ENCODE peak calls at places on chromosomes 2 and 18, in nine cellular contexts. One of them, this sample, is unnamed.

GRCh38 chr2:8479298-8479697 is 202.6 kb upstream of the ID2 start:
- DNase-seq in CD4-positive, alpha-beta T cell: no peak
- DNase-seq in AG04450: no peak
- DNase-seq in colonic mucosa: peak
- DNase-seq in osteocyte: no peak
- DNase-seq in PC-9: no peak
- DNase-seq in neural progenitor cell: no peak
- DNase-seq in A549: no peak
- DNase-seq in adrenal gland: no peak
- DNase-seq in this sample: no peak

GRCh38 chr2:24860631-24861030 is 59.4 kb downstream of the ADCY3 start:
- DNase-seq in CD4-positive, alpha-beta T cell: no peak
- DNase-seq in AG04450: no peak
- DNase-seq in colonic mucosa: no peak
- DNase-seq in osteocyte: no peak
- DNase-seq in PC-9: no peak
- DNase-seq in neural progenitor cell: no peak
- DNase-seq in A549: no peak
- DNase-seq in adrenal gland: no peak
- DNase-seq in this sample: no peak

GRCh38 chr18:79353238-79353637 is 42.5 kb upstream of the NFATC1 start:
- DNase-seq in CD4-positive, alpha-beta T cell: no peak
- DNase-seq in AG04450: no peak
- DNase-seq in colonic mucosa: no peak
- DNase-seq in osteocyte: no peak
- DNase-seq in PC-9: no peak
- DNase-seq in neural progenitor cell: peak
- DNase-seq in A549: peak
- DNase-seq in adrenal gland: no peak
- DNase-seq in this sample: no peak

GRCh38 chr2:43391877-43392214 is 165.4 kb upstream of the ZFP36L2 start:
- DNase-seq in CD4-positive, alpha-beta T cell: no peak
- DNase-seq in AG04450: no peak
- DNase-seq in colonic mucosa: no peak
- DNase-seq in osteocyte: no peak
- DNase-seq in PC-9: no peak
- DNase-seq in neural progenitor cell: no peak
- DNase-seq in A549: no peak
- DNase-seq in adrenal gland: no peak
- DNase-seq in this sample: no peak

GRCh38 chr18:50170004-50170403 is 24.9 kb downstream of the MYO5B start:
- DNase-seq in CD4-positive, alpha-beta T cell: no peak
- DNase-seq in AG04450: no peak
- DNase-seq in colonic mucosa: no peak
- DNase-seq in osteocyte: no peak
- DNase-seq in PC-9: no peak
- DNase-seq in neural progenitor cell: peak
- DNase-seq in A549: no peak
- DNase-seq in adrenal gland: no peak
- DNase-seq in this sample: no peak

GRCh38 chr2:127175406-127175805 is 44.7 kb downstream of the CYP27C1 start:
- DNase-seq in CD4-positive, alpha-beta T cell: no peak
- DNase-seq in AG04450: no peak
- DNase-seq in colonic mucosa: peak
- DNase-seq in osteocyte: no peak
- DNase-seq in PC-9: no peak
- DNase-seq in neural progenitor cell: no peak
- DNase-seq in A549: no peak
- DNase-seq in adrenal gland: peak
- DNase-seq in this sample: no peak

GRCh38 chr2:165902929-165903328 is 50.6 kb downstream of the TTC21B start:
- DNase-seq in CD4-positive, alpha-beta T cell: no peak
- DNase-seq in AG04450: no peak
- DNase-seq in colonic mucosa: no peak
- DNase-seq in osteocyte: no peak
- DNase-seq in PC-9: no peak
- DNase-seq in neural progenitor cell: no peak
- DNase-seq in A549: no peak
- DNase-seq in adrenal gland: no peak
- DNase-seq in this sample: no peak

GRCh38 chr2:2804528-2804927 is 473.5 kb upstream of the MYT1L start:
- DNase-seq in CD4-positive, alpha-beta T cell: no peak
- DNase-seq in AG04450: no peak
- DNase-seq in colonic mucosa: no peak
- DNase-seq in osteocyte: no peak
- DNase-seq in PC-9: no peak
- DNase-seq in neural progenitor cell: no peak
- DNase-seq in A549: no peak
- DNase-seq in adrenal gland: no peak
- DNase-seq in this sample: no peak

GRCh38 chr2:176324862-176325261 is 55.6 kb downstream of the MTX2 start:
- DNase-seq in CD4-positive, alpha-beta T cell: no peak
- DNase-seq in AG04450: no peak
- DNase-seq in colonic mucosa: no peak
- DNase-seq in osteocyte: no peak
- DNase-seq in PC-9: no peak
- DNase-seq in neural progenitor cell: no peak
- DNase-seq in A549: no peak
- DNase-seq in adrenal gland: no peak
- DNase-seq in this sample: no peak

GRCh38 chr2:134718095-134718955 is 475 bp downstream of the TMEM163 start:
- DNase-seq in CD4-positive, alpha-beta T cell: no peak
- DNase-seq in AG04450: no peak
- DNase-seq in colonic mucosa: no peak
- DNase-seq in osteocyte: no peak
- DNase-seq in PC-9: no peak
- DNase-seq in neural progenitor cell: peak
- DNase-seq in A549: no peak
- DNase-seq in adrenal gland: peak
- DNase-seq in this sample: peak

GRCh38 chr2:3600256-3600855 is 5.4 kb downstream of the COLEC11 start:
- DNase-seq in CD4-positive, alpha-beta T cell: no peak
- DNase-seq in AG04450: no peak
- DNase-seq in colonic mucosa: no peak
- DNase-seq in osteocyte: peak
- DNase-seq in PC-9: no peak
- DNase-seq in neural progenitor cell: no peak
- DNase-seq in A549: no peak
- DNase-seq in adrenal gland: no peak
- DNase-seq in this sample: no peak

GRCh38 chr2:14720319-14720718 is 87.8 kb downstream of the LRATD1 start:
- DNase-seq in CD4-positive, alpha-beta T cell: no peak
- DNase-seq in AG04450: no peak
- DNase-seq in colonic mucosa: no peak
- DNase-seq in osteocyte: no peak
- DNase-seq in PC-9: no peak
- DNase-seq in neural progenitor cell: no peak
- DNase-seq in A549: no peak
- DNase-seq in adrenal gland: no peak
- DNase-seq in this sample: no peak

GRCh38 chr2:184879671-184880070 is 281.3 kb downstream of the ZNF804A start:
- DNase-seq in CD4-positive, alpha-beta T cell: no peak
- DNase-seq in AG04450: no peak
- DNase-seq in colonic mucosa: no peak
- DNase-seq in osteocyte: no peak
- DNase-seq in PC-9: no peak
- DNase-seq in neural progenitor cell: no peak
- DNase-seq in A549: no peak
- DNase-seq in adrenal gland: no peak
- DNase-seq in this sample: no peak

GRCh38 chr18:2994603-2995432 is 18.1 kb downstream of the LPIN2 start:
- DNase-seq in CD4-positive, alpha-beta T cell: peak
- DNase-seq in AG04450: no peak
- DNase-seq in colonic mucosa: no peak
- DNase-seq in osteocyte: no peak
- DNase-seq in PC-9: no peak
- DNase-seq in neural progenitor cell: no peak
- DNase-seq in A549: no peak
- DNase-seq in adrenal gland: no peak
- DNase-seq in this sample: peak

GRCh38 chr2:182594286-182594685 is 121.8 kb upstream of the DNAJC10 start:
- DNase-seq in CD4-positive, alpha-beta T cell: no peak
- DNase-seq in AG04450: no peak
- DNase-seq in colonic mucosa: no peak
- DNase-seq in osteocyte: no peak
- DNase-seq in PC-9: peak
- DNase-seq in neural progenitor cell: no peak
- DNase-seq in A549: no peak
- DNase-seq in adrenal gland: no peak
- DNase-seq in this sample: no peak

GRCh38 chr2:173553589-173553988 is 198.9 kb downstream of the CDCA7 start:
- DNase-seq in CD4-positive, alpha-beta T cell: no peak
- DNase-seq in AG04450: no peak
- DNase-seq in colonic mucosa: peak
- DNase-seq in osteocyte: no peak
- DNase-seq in PC-9: no peak
- DNase-seq in neural progenitor cell: no peak
- DNase-seq in A549: no peak
- DNase-seq in adrenal gland: no peak
- DNase-seq in this sample: peak

GRCh38 chr18:34729740-34730338 is 19.7 kb downstream of the DTNA start:
- DNase-seq in CD4-positive, alpha-beta T cell: no peak
- DNase-seq in AG04450: no peak
- DNase-seq in colonic mucosa: no peak
- DNase-seq in osteocyte: no peak
- DNase-seq in PC-9: no peak
- DNase-seq in neural progenitor cell: no peak
- DNase-seq in A549: no peak
- DNase-seq in adrenal gland: no peak
- DNase-seq in this sample: no peak

GRCh38 chr2:112811841-112812306 is 24.7 kb downstream of the IL1B start:
- DNase-seq in CD4-positive, alpha-beta T cell: no peak
- DNase-seq in AG04450: peak
- DNase-seq in colonic mucosa: peak
- DNase-seq in osteocyte: no peak
- DNase-seq in PC-9: no peak
- DNase-seq in neural progenitor cell: no peak
- DNase-seq in A549: no peak
- DNase-seq in adrenal gland: no peak
- DNase-seq in this sample: peak

GRCh38 chr2:46872876-46873631 is 42.6 kb downstream of the MCFD2 start:
- DNase-seq in CD4-positive, alpha-beta T cell: no peak
- DNase-seq in AG04450: no peak
- DNase-seq in colonic mucosa: no peak
- DNase-seq in osteocyte: no peak
- DNase-seq in PC-9: no peak
- DNase-seq in neural progenitor cell: no peak
- DNase-seq in A549: no peak
- DNase-seq in adrenal gland: no peak
- DNase-seq in this sample: no peak

GRCh38 chr2:159010963-159011362 is 42.5 kb downstream of the TANC1 start:
- DNase-seq in CD4-positive, alpha-beta T cell: no peak
- DNase-seq in AG04450: no peak
- DNase-seq in colonic mucosa: no peak
- DNase-seq in osteocyte: no peak
- DNase-seq in PC-9: no peak
- DNase-seq in neural progenitor cell: no peak
- DNase-seq in A549: no peak
- DNase-seq in adrenal gland: no peak
- DNase-seq in this sample: no peak

DNA sequence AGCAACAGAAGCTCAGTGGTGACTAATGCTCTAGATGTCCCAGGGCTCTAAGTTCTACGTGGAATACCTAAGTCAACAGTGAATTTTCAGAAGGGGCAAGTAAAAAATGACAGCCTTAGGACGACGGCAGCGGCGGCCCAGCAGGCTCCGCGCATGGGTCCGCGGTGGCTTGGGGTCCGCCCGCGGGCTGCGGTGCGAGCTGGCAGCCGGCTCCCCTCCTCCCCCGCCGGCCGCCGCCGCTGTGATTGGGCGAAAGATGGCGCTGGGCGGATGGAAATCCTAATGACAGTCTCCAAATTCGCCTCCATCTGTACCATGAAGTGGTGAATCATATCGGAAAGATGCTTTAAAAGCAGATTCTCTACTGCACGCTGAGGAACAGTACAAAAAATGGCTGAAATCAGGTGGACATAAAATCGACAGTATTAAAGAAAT is 74.7 kb downstream of the HNRNPLL start:
- DNase-seq in CD4-positive, alpha-beta T cell: no peak
- DNase-seq in AG04450: no peak
- DNase-seq in colonic mucosa: no peak
- DNase-seq in osteocyte: no peak
- DNase-seq in PC-9: peak
- DNase-seq in neural progenitor cell: peak
- DNase-seq in A549: peak
- DNase-seq in adrenal gland: peak
- DNase-seq in this sample: peak
- TF ChIP-seq CTCF in CD4-positive, alpha-beta T cell: no peak
- TF ChIP-seq CTCF in AG04450: no peak
- TF ChIP-seq CTCF in colonic mucosa: no peak
- TF ChIP-seq CTCF in osteocyte: peak
- TF ChIP-seq CTCF in PC-9: no peak
- TF ChIP-seq CTCF in neural progenitor cell: peak
- TF ChIP-seq CTCF in A549: peak
- TF ChIP-seq CTCF in adrenal gland: peak
- TF ChIP-seq CTCF in this sample: no peak

GRCh38 chr18:4130734-4131719 is 324.1 kb downstream of the DLGAP1 start:
- DNase-seq in CD4-positive, alpha-beta T cell: no peak
- DNase-seq in AG04450: no peak
- DNase-seq in colonic mucosa: no peak
- DNase-seq in osteocyte: no peak
- DNase-seq in PC-9: no peak
- DNase-seq in neural progenitor cell: no peak
- DNase-seq in A549: no peak
- DNase-seq in adrenal gland: no peak
- DNase-seq in this sample: peak
- TF ChIP-seq CTCF in CD4-positive, alpha-beta T cell: no peak
- TF ChIP-seq CTCF in AG04450: peak
- TF ChIP-seq CTCF in colonic mucosa: no peak
- TF ChIP-seq CTCF in osteocyte: no peak
- TF ChIP-seq CTCF in PC-9: no peak
- TF ChIP-seq CTCF in neural progenitor cell: peak
- TF ChIP-seq CTCF in A549: no peak
- TF ChIP-seq CTCF in adrenal gland: no peak
- TF ChIP-seq CTCF in this sample: no peak

DNA sequence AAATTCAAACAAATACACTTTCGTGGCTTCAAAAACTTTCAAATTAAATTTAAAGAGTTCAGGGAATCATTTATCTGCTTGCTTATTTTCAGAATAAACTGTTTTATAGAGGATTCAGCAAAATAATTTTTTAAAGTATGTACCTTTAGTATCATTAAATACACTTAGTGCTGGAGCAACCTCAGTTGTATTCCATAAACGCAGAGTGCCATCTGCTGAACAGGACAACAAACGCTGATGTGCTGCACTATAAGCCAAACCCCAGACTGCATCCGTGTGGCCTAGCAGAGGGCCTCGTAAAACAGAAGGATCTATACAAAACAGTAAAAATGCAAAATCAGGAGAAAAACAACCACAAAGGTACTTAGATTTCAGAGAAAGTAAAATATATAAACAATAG is 108.6 kb downstream of the STRN start:
- DNase-seq in CD4-positive, alpha-beta T cell: no peak
- DNase-seq in AG04450: no peak
- DNase-seq in colonic mucosa: no peak
- DNase-seq in osteocyte: no peak
- DNase-seq in PC-9: no peak
- DNase-seq in neural progenitor cell: no peak
- DNase-seq in A549: no peak
- DNase-seq in adrenal gland: no peak
- DNase-seq in this sample: no peak
- TF ChIP-seq CTCF in CD4-positive, alpha-beta T cell: no peak
- TF ChIP-seq CTCF in AG04450: no peak
- TF ChIP-seq CTCF in colonic mucosa: no peak
- TF ChIP-seq CTCF in osteocyte: no peak
- TF ChIP-seq CTCF in PC-9: no peak
- TF ChIP-seq CTCF in neural progenitor cell: no peak
- TF ChIP-seq CTCF in A549: no peak
- TF ChIP-seq CTCF in adrenal gland: no peak
- TF ChIP-seq CTCF in this sample: no peak

GRCh38 chr2:27133905-27134780 is at the start of gene PREB:
- DNase-seq in CD4-positive, alpha-beta T cell: peak
- DNase-seq in AG04450: peak
- DNase-seq in colonic mucosa: peak
- DNase-seq in osteocyte: peak
- DNase-seq in PC-9: peak
- DNase-seq in neural progenitor cell: peak
- DNase-seq in A549: peak
- DNase-seq in adrenal gland: peak
- DNase-seq in this sample: peak
- TF ChIP-seq CTCF in CD4-positive, alpha-beta T cell: no peak
- TF ChIP-seq CTCF in AG04450: peak
- TF ChIP-seq CTCF in colonic mucosa: no peak
- TF ChIP-seq CTCF in osteocyte: peak
- TF ChIP-seq CTCF in PC-9: no peak
- TF ChIP-seq CTCF in neural progenitor cell: peak
- TF ChIP-seq CTCF in A549: no peak
- TF ChIP-seq CTCF in adrenal gland: no peak
- TF ChIP-seq CTCF in this sample: no peak

This sample was measured in Calu3.